ENCODE peak calls at places on chromosomes 12 and 14, in six cellular contexts. F is thoracic aorta; A is left ventricle myocardium inferior; J is CD4-positive, CD25-positive, alpha-beta regulatory T cell; Z is H9; P is heart left ventricle. T is an unnamed sample. For H3K4me1, the result is how much of the 10 kb centered on the place peaks cover.

GRCh38 chr12:57069522-57069921 is 9.1 kb downstream of the NEMP1 start:
- DNase-seq in F (no peak), J (peak), P (no peak), A (no peak), Z (peak), T (peak)

GRCh38 chr14:61284001-61284400 is 2.9 kb upstream of the TMEM30B start:
- DNase-seq in J (peak), Z (no peak), P (no peak), A (no peak), F (no peak), T (no peak)

GRCh38 chr12:9943244-9943643 is 11.1 kb upstream of the CLEC2A start:
- DNase-seq in P (no peak), J (no peak), A (no peak), Z (peak), F (no peak), T (no peak)

GRCh38 chr12:22255097-22255496 is 79.4 kb downstream of the ST8SIA1 start:
- DNase-seq in F (no peak), P (no peak), A (no peak), Z (peak), J (no peak), T (no peak)

GRCh38 chr14:60245316-60246177 is 3.5 kb upstream of the PPM1A start:
- DNase-seq in P (no peak), Z (no peak), A (no peak), F (no peak), J (no peak), T (no peak)

GRCh38 chr12:89228466-89228865 is 123.8 kb downstream of the DUSP6 start:
- DNase-seq in F (no peak), J (no peak), P (no peak), Z (no peak), A (no peak), T (no peak)

GRCh38 chr12:104064842-104065441 is 611 bp downstream of the HCFC2 start:
- DNase-seq in J (peak), F (no peak), P (no peak), A (peak), Z (no peak), T (peak)

GRCh38 chr14:65846469-65846868 is 433.9 kb downstream of the FUT8 start:
- DNase-seq in A (no peak), P (no peak), F (no peak), J (peak), Z (no peak), T (no peak)

GRCh38 chr14:33859306-33859705 is 91.6 kb downstream of the EGLN3 start:
- DNase-seq in F (no peak), Z (no peak), J (no peak), P (no peak), A (no peak), T (no peak)

GRCh38 chr14:22797017-22797917 is 18.0 kb downstream of the SLC7A7 start:
- DNase-seq in F (no peak), A (no peak), J (no peak), Z (no peak), P (no peak), T (no peak)

GRCh38 chr12:107635139-107635538 is 50.5 kb upstream of the PWP1 start:
- DNase-seq in Z (peak), F (no peak), A (no peak), P (no peak), J (no peak), T (no peak)

GRCh38 chr12:54689984-54690383 is 41.8 kb upstream of the DCD start:
- DNase-seq in A (no peak), P (no peak), F (no peak), Z (peak), J (no peak), T (peak)

GRCh38 chr14:22375321-22375930 is 213.6 kb downstream of the DAD1 start:
- DNase-seq in P (no peak), J (no peak), Z (no peak), A (no peak), F (no peak), T (peak)

GRCh38 chr12:112353389-112353788 is 28.8 kb downstream of the HECTD4 start:
- DNase-seq in A (no peak), Z (no peak), F (no peak), P (no peak), J (peak), T (peak)

GRCh38 chr12:66235626-66236281 is 46.7 kb downstream of the IRAK3 start:
- DNase-seq in A (no peak), F (no peak), Z (no peak), P (no peak), J (no peak), T (no peak)

GRCh38 chr12:103810108-103810507 is 30.9 kb downstream of the NT5DC3 start:
- DNase-seq in A (no peak), F (no peak), J (no peak), Z (no peak), P (no peak), T (no peak)

GRCh38 chr12:102965281-102966155 is 8.0 kb downstream of the ASCL1 start:
- DNase-seq in A (no peak), F (no peak), P (no peak), J (no peak), Z (peak), T (no peak)

GRCh38 chr12:101666017-101666728 is 31.3 kb upstream of the CHPT1 start:
- DNase-seq in Z (no peak), F (no peak), P (no peak), A (no peak), J (no peak), T (no peak)

GRCh38 chr12:27194644-27195043 is 49.4 kb upstream of the STK38L start:
- DNase-seq in F (no peak), J (no peak), P (no peak), Z (no peak), A (no peak), T (no peak)

GRCh38 chr12:128684357-128684756 is 139.4 kb downstream of the SLC15A4 start:
- DNase-seq in F (no peak), P (no peak), Z (no peak), A (no peak), J (no peak), T (no peak)

GRCh38 chr14:35287481-35288013 is 4.6 kb upstream of the PSMA6 start:
- DNase-seq in Z (no peak), P (no peak), J (peak), F (no peak), A (no peak), T (no peak)

GRCh38 chr14:105537580-105538474 is 11.4 kb downstream of the TMEM121 start:
- DNase-seq in Z (peak), P (peak), A (peak), F (no peak), J (peak), T (peak)

GRCh38 chr14:32681598-32681997 is 257.1 kb upstream of the NPAS3 start:
- DNase-seq in J (no peak), F (no peak), A (no peak), Z (no peak), P (no peak), T (peak)

GRCh38 chr14:33934043-33934750 is 16.7 kb downstream of the EGLN3 start:
- DNase-seq in A (no peak), P (no peak), F (no peak), J (no peak), Z (no peak), T (peak)

GRCh38 chr14:104708606-104709268 is 15.3 kb upstream of the ADSS1 start:
- DNase-seq in A (peak), Z (peak), P (peak), J (peak), F (no peak), T (peak)

GRCh38 chr12:130981156-130981789 is 27.6 kb downstream of the ADGRD1 start:
- DNase-seq in Z (peak), J (no peak), A (no peak), F (no peak), P (no peak), T (no peak)

GRCh38 chr14:99481745-99482099 is 513 bp downstream of the CCNK start:
- DNase-seq in A (no peak), P (no peak), F (no peak), J (peak), Z (no peak), T (peak)

GRCh38 chr14:70919774-70920173 is 12.5 kb downstream of the PCNX1 start:
- DNase-seq in J (no peak), Z (no peak), A (no peak), P (no peak), F (no peak), T (peak)

GRCh38 chr14:76761198-76761848 is at the start of gene VASH1:
- DNase-seq in J (peak), A (peak), Z (peak), F (no peak), P (peak), T (peak)

GRCh38 chr14:60805881-60806569 is 71.5 kb downstream of the MNAT1 start:
- DNase-seq in J (no peak), F (no peak), P (no peak), Z (no peak), A (no peak), T (peak)

GRCh38 chr14:99529899-99530298 is 48.7 kb downstream of the CCNK start:
- DNase-seq in J (no peak), Z (no peak), A (no peak), P (no peak), F (no peak), T (no peak)

GRCh38 chr12:67327466-67327865 is 58.3 kb downstream of the CAND1 start:
- DNase-seq in J (no peak), P (no peak), F (no peak), Z (no peak), A (no peak), T (no peak)

GRCh38 chr12:94768398-94769039 is 118.2 kb upstream of the TMCC3 start:
- DNase-seq in A (no peak), F (no peak), P (no peak), J (no peak), Z (no peak), T (no peak)

GRCh38 chr12:104496336-104496735 is 39.6 kb downstream of the CHST11 start:
- DNase-seq in P (no peak), Z (no peak), A (no peak), J (no peak), F (no peak), T (no peak)

GRCh38 chr12:119328111-119328510 is 6.4 kb upstream of the CCDC60 start:
- DNase-seq in P (no peak), Z (peak), A (no peak), J (no peak), F (no peak), T (peak)

GRCh38 chr12:106146987-106147386 is 8.2 kb upstream of the NUAK1 start:
- DNase-seq in J (no peak), F (no peak), A (no peak), Z (no peak), P (no peak), T (no peak)
- H3K4me1 ChIP-seq in J (under half), F (half or more), A (half or more), Z (under half), P (under half), T (under half)

DNA sequence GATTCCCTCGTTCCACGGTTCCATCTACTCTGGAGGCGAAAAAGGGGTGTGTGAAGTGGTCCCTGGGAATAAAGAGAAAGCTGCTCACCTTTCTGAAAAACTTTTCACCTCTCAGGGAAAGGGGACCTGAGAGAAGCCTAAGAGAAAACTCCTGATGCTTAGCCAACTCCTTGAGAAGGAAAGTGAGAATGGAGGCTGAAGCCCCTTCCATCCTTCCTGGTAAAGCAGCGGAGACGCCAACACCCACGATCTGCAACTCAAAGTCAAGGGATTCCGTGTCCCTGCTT is 110.0 kb downstream of the ARF6 start:
- DNase-seq in P (no peak), Z (no peak), F (no peak), J (no peak), A (no peak), T (no peak)
- H3K4me1 ChIP-seq in P (under half), Z (under half), F (half or more), J (half or more), A (half or more), T (half or more)

GRCh38 chr12:4282103-4282891 is 8.7 kb downstream of the CCND2 start:
- DNase-seq in J (no peak), A (no peak), P (no peak), Z (peak), F (no peak), T (no peak)
- H3K4me1 ChIP-seq in J (half or more), A (half or more), P (under half), Z (under half), F (half or more), T (under half)

GRCh38 chr12:70317781-70318180 is 48.3 kb upstream of the KCNMB4 start:
- DNase-seq in F (no peak), J (no peak), A (no peak), P (no peak), Z (no peak), T (no peak)

GRCh38 chr12:70314145-70314544 is 51.9 kb upstream of the KCNMB4 start:
- DNase-seq in F (no peak), J (no peak), Z (no peak), P (no peak), A (no peak), T (no peak)

GRCh38 chr12:70321182-70321581 is 44.9 kb upstream of the KCNMB4 start:
- DNase-seq in A (no peak), F (no peak), J (no peak), Z (no peak), P (no peak), T (no peak)

DNA sequence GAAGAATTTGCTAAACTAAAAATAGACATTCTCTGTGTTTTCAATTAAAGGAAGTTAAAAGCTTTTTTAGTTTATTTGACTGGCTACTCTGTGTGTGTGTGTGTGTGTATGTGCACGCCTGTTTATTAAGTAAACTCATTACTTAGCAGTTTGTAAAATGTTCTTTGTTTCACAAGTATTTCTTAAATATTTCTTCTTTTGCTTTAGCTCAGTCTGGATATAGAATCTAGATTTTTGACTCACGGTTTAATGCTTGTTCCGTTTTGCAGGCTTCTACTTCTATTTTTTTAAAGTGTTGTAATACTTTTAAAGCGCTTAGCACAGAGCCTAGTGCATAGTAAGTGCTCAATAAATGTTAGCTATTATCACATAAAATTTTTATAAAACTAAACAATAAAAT is 46.5 kb upstream of the KCNMB4 start:
- DNase-seq in A (no peak), J (no peak), Z (no peak), P (no peak), F (no peak), T (no peak)
- H3K4me1 ChIP-seq in A (under half), J (under half), Z (under half), P (under half), F (under half), T (under half)

GRCh38 chr12:6065131-6065871 is 59.2 kb downstream of the VWF start:
- DNase-seq in J (no peak), P (no peak), A (no peak), F (no peak), Z (no peak), T (no peak)
- H3K4me1 ChIP-seq in J (under half), P (under half), A (half or more), F (under half), Z (under half), T (under half)

DNA sequence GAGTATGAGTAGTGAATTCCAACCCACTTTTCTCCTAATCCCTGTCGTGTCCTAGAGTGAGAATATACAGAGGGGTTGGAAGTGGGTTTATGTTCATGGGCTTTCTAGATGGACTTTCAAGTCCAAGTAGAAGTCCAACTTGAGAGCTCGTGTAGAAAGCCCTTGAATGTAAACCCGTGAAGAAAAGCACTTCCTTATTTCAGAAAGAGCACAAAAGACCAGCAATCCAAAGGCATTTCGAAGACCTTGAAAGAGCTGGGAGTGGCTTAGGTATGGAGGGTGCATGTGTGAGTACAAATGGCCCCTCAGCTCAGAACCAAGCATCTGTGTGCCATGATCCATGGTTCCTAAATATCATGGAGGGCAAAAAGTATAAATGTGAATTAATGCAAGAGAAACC is 160.7 kb downstream of the ETV6 start:
- DNase-seq in Z (no peak), J (no peak), F (no peak), P (no peak), A (no peak), T (no peak)
- H3K4me1 ChIP-seq in Z (under half), J (under half), F (under half), P (under half), A (under half), T (under half)

GRCh38 chr14:68781161-68782021 is 11.5 kb downstream of the ZFP36L1 start:
- DNase-seq in P (no peak), Z (no peak), A (no peak), J (peak), F (no peak), T (no peak)

GRCh38 chr14:68779761-68780323 is 13.0 kb downstream of the ZFP36L1 start:
- DNase-seq in J (peak), Z (no peak), A (no peak), P (no peak), F (no peak), T (peak)

GRCh38 chr14:68782091-68782981 is 10.5 kb downstream of the ZFP36L1 start:
- DNase-seq in P (no peak), Z (no peak), A (no peak), F (no peak), J (peak), T (no peak)

GRCh38 chr14:68777644-68778043 is 15.2 kb downstream of the ZFP36L1 start:
- DNase-seq in J (no peak), Z (no peak), A (no peak), P (no peak), F (no peak), T (no peak)

DNA sequence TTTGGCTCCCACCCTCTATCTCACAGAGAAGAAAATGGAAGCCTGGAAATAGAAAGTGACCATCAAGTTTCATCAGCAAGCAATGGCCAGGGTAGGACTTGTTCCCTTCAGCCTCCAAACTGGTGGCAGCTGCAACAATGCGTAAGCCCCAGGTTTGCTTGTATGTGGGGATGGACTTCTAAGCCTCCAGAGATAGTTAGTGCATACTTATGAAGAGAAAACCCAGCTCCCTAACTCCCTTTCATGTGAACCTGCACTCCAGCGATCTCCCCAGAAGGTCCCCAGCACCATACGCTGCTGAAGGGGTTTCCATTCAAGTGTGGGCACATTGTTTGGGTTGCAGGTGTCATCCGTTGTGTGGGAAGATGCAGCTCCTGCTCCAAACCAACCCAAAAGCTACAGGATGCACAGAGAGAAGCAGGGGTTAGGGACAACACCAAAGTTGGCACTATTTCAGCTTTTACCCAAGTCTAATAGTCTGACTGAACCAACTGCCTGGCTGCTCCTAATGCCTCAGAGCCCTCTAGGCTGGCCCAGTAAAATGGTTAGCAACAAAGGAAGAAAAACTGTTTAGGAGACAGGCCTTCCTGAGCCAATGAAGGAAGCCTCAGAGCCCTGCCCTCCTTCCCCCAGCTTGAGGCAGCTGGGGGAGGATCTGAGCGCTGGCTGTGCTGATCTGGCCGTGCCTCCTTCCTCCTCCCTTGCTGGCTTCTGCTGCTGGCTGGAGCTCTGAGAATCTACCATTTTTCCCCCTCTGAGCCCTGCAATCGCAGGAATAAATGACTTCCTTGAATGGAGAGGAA is 12.3 kb downstream of the ZFP36L1 start:
- DNase-seq in F (no peak), P (peak), A (peak), J (peak), Z (no peak), T (peak)
- H3K4me1 ChIP-seq in F (under half), P (under half), A (under half), J (half or more), Z (under half), T (half or more)

GRCh38 chr14:26722258-26722657 is 124.4 kb upstream of the NOVA1 start:
- DNase-seq in A (no peak), Z (no peak), J (no peak), P (no peak), F (no peak), T (no peak)
- H3K4me1 ChIP-seq in A (under half), Z (under half), J (under half), P (under half), F (under half), T (under half)

GRCh38 chr12:122407208-122407607 is 15.3 kb downstream of the CLIP1 start:
- DNase-seq in Z (no peak), A (no peak), P (no peak), F (no peak), J (no peak), T (no peak)

GRCh38 chr12:122413516-122414404 is 8.7 kb downstream of the CLIP1 start:
- DNase-seq in P (no peak), J (no peak), A (no peak), F (no peak), Z (no peak), T (no peak)

GRCh38 chr12:122411537-122411936 is 10.9 kb downstream of the CLIP1 start:
- DNase-seq in Z (no peak), P (no peak), J (no peak), A (no peak), F (no peak), T (no peak)

GRCh38 chr12:122412851-122413433 is 9.5 kb downstream of the CLIP1 start:
- DNase-seq in F (no peak), A (no peak), J (peak), P (no peak), Z (no peak), T (no peak)
- H3K4me1 ChIP-seq in F (under half), A (under half), J (under half), P (under half), Z (under half), T (under half)

GRCh38 chr12:14601692-14602091 is 34.0 kb upstream of the PLBD1 start:
- DNase-seq in Z (no peak), A (no peak), F (no peak), J (no peak), P (no peak), T (peak)
- H3K4me1 ChIP-seq in Z (under half), A (under half), F (under half), J (under half), P (under half), T (under half)

T was measured in PC-3.